ENCODE peak calls at places on chromosomes 1 and 21, in five cellular contexts. One of them, this sample, is unnamed.
A peak's percentile ranks its signal among the peaks of the same experiment; 100 is the strongest.

GRCh38 chr1:71787699-71788098 is 494.6 kb downstream of the NEGR1 start:
- DNase-seq in HepG2: no peak
- DNase-seq in NT2/D1: no peak
- DNase-seq in H1: no peak
- DNase-seq in GM12878: no peak
- DNase-seq in this sample: no peak

GRCh38 chr1:173268261-173268660 is 61.1 kb upstream of the TNFSF4 start:
- DNase-seq in HepG2: no peak
- DNase-seq in NT2/D1: no peak
- DNase-seq in H1: no peak
- DNase-seq in GM12878: no peak
- DNase-seq in this sample: no peak

GRCh38 chr1:32960819-32961355 is 3.7 kb downstream of the RNF19B start:
- DNase-seq in HepG2: no peak
- DNase-seq in NT2/D1: no peak
- DNase-seq in H1: no peak
- DNase-seq in GM12878: no peak
- DNase-seq in this sample: no peak

GRCh38 chr1:209029737-209030136 is 553.8 kb upstream of the CAMK1G start:
- DNase-seq in HepG2: no peak
- DNase-seq in NT2/D1: no peak
- DNase-seq in H1: no peak
- DNase-seq in GM12878: no peak
- DNase-seq in this sample: no peak

GRCh38 chr1:7562729-7563605 is 208.1 kb upstream of the VAMP3 start:
- DNase-seq in HepG2: no peak
- DNase-seq in NT2/D1: no peak
- DNase-seq in H1: no peak
- DNase-seq in GM12878: no peak
- DNase-seq in this sample: no peak

GRCh38 chr1:186785503-186785902 is 43.2 kb upstream of the PLA2G4A start:
- DNase-seq in HepG2: no peak
- DNase-seq in NT2/D1: no peak
- DNase-seq in H1: no peak
- DNase-seq in GM12878: no peak
- DNase-seq in this sample: no peak

GRCh38 chr1:179706339-179706941 is 36.7 kb upstream of the FAM163A start:
- DNase-seq in HepG2: peak; percentile 46
- DNase-seq in NT2/D1: peak; percentile 71
- DNase-seq in H1: no peak
- DNase-seq in GM12878: no peak
- DNase-seq in this sample: peak; percentile 73

GRCh38 chr1:76833151-76833550 is 34.1 kb upstream of the ST6GALNAC5 start:
- DNase-seq in HepG2: no peak
- DNase-seq in NT2/D1: no peak
- DNase-seq in H1: no peak
- DNase-seq in GM12878: no peak
- DNase-seq in this sample: no peak

GRCh38 chr1:84502892-84503291 is 3.3 kb upstream of the SPATA1 start:
- DNase-seq in HepG2: no peak
- DNase-seq in NT2/D1: no peak
- DNase-seq in H1: no peak
- DNase-seq in GM12878: no peak
- DNase-seq in this sample: no peak

GRCh38 chr1:231806623-231807470 is 180.3 kb downstream of the DISC1 start:
- DNase-seq in HepG2: peak; percentile 46
- DNase-seq in NT2/D1: peak; percentile 78
- DNase-seq in H1: peak; percentile 53
- DNase-seq in GM12878: no peak
- DNase-seq in this sample: peak; percentile 87

GRCh38 chr1:116766616-116767469 is 12.6 kb downstream of the CD2 start:
- DNase-seq in HepG2: no peak
- DNase-seq in NT2/D1: no peak
- DNase-seq in H1: no peak
- DNase-seq in GM12878: no peak
- DNase-seq in this sample: no peak

GRCh38 chr1:86429830-86430229 is 5.9 kb downstream of the CLCA2 start:
- DNase-seq in HepG2: no peak
- DNase-seq in NT2/D1: no peak
- DNase-seq in H1: no peak
- DNase-seq in GM12878: no peak
- DNase-seq in this sample: no peak

GRCh38 chr1:30749691-30750583 is 7.6 kb downstream of the LAPTM5 start:
- DNase-seq in HepG2: no peak
- DNase-seq in NT2/D1: no peak
- DNase-seq in H1: no peak
- DNase-seq in GM12878: no peak
- DNase-seq in this sample: no peak

GRCh38 chr1:169630006-169630405 is at the start of gene SELP:
- DNase-seq in HepG2: no peak
- DNase-seq in NT2/D1: no peak
- DNase-seq in H1: no peak
- DNase-seq in GM12878: no peak
- DNase-seq in this sample: no peak

GRCh38 chr1:169620565-169620964 is 9.4 kb downstream of the SELP start:
- DNase-seq in HepG2: no peak
- DNase-seq in NT2/D1: no peak
- DNase-seq in H1: no peak
- DNase-seq in GM12878: no peak
- DNase-seq in this sample: no peak

GRCh38 chr1:169623132-169623926 is 6.6 kb downstream of the SELP start:
- DNase-seq in HepG2: no peak
- DNase-seq in NT2/D1: no peak
- DNase-seq in H1: no peak
- DNase-seq in GM12878: no peak
- DNase-seq in this sample: no peak

GRCh38 chr1:169624122-169624521 is 5.8 kb downstream of the SELP start:
- DNase-seq in HepG2: no peak
- DNase-seq in NT2/D1: no peak
- DNase-seq in H1: no peak
- DNase-seq in GM12878: no peak
- DNase-seq in this sample: no peak

DNA sequence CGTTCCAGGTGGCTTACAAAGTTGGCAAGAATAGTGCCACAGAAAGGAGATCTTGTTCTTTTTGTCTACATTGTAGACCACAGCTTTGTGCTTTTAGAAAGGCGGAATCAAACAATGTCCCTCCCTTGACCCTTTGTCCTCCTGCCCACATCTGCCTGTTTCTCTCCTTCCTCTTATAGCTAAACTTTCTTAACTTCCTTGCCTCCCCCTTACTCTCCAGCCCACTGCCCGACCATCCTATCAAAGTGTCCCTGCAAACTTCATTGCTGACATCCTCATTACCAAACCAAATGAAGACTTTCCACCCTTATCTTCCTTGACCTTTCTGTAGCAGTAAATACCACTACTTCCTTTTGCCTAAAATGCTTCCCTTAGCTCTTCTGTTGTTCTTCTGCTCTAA is 5.0 kb downstream of the SELP start:
- DNase-seq in HepG2: no peak
- DNase-seq in NT2/D1: no peak
- DNase-seq in H1: no peak
- DNase-seq in GM12878: no peak
- DNase-seq in this sample: no peak
- TF ChIP-seq SUZ12 in HepG2: no peak
- TF ChIP-seq SUZ12 in NT2/D1: no peak
- TF ChIP-seq SUZ12 in H1: no peak
- TF ChIP-seq SUZ12 in GM12878: no peak
- TF ChIP-seq SUZ12 in this sample: no peak

GRCh38 chr1:63004868-63005267 is 220.9 kb downstream of the ATG4C start:
- DNase-seq in HepG2: peak; percentile 3
- DNase-seq in NT2/D1: peak; percentile 59
- DNase-seq in H1: no peak
- DNase-seq in GM12878: no peak
- DNase-seq in this sample: peak; percentile 52
- TF ChIP-seq SUZ12 in HepG2: no peak
- TF ChIP-seq SUZ12 in NT2/D1: no peak
- TF ChIP-seq SUZ12 in H1: no peak
- TF ChIP-seq SUZ12 in GM12878: no peak
- TF ChIP-seq SUZ12 in this sample: no peak

GRCh38 chr1:185343306-185343705 is 26.3 kb upstream of the IVNS1ABP start:
- DNase-seq in HepG2: no peak
- DNase-seq in NT2/D1: no peak
- DNase-seq in H1: no peak
- DNase-seq in GM12878: no peak
- DNase-seq in this sample: no peak

GRCh38 chr1:185348995-185349394 is 32.0 kb upstream of the IVNS1ABP start:
- DNase-seq in HepG2: no peak
- DNase-seq in NT2/D1: no peak
- DNase-seq in H1: no peak
- DNase-seq in GM12878: no peak
- DNase-seq in this sample: no peak

GRCh38 chr1:185342672-185343259 is 25.7 kb upstream of the IVNS1ABP start:
- DNase-seq in HepG2: peak; percentile 73
- DNase-seq in NT2/D1: no peak
- DNase-seq in H1: no peak
- DNase-seq in GM12878: no peak
- DNase-seq in this sample: no peak

GRCh38 chr1:185348296-185348695 is 31.3 kb upstream of the IVNS1ABP start:
- DNase-seq in HepG2: peak; percentile 18
- DNase-seq in NT2/D1: no peak
- DNase-seq in H1: no peak
- DNase-seq in GM12878: no peak
- DNase-seq in this sample: no peak

GRCh38 chr1:185345913-185346717 is 29.1 kb upstream of the IVNS1ABP start:
- DNase-seq in HepG2: no peak
- DNase-seq in NT2/D1: no peak
- DNase-seq in H1: no peak
- DNase-seq in GM12878: no peak
- DNase-seq in this sample: no peak
- TF ChIP-seq SUZ12 in HepG2: no peak
- TF ChIP-seq SUZ12 in NT2/D1: no peak
- TF ChIP-seq SUZ12 in H1: no peak
- TF ChIP-seq SUZ12 in GM12878: no peak
- TF ChIP-seq SUZ12 in this sample: no peak

GRCh38 chr21:41880153-41880552 is 1.0 kb upstream of the PRDM15 start:
- DNase-seq in HepG2: no peak
- DNase-seq in NT2/D1: no peak
- DNase-seq in H1: no peak
- DNase-seq in GM12878: no peak
- DNase-seq in this sample: no peak

GRCh38 chr21:41881051-41881450 is 1.9 kb upstream of the PRDM15 start:
- DNase-seq in HepG2: no peak
- DNase-seq in NT2/D1: no peak
- DNase-seq in H1: no peak
- DNase-seq in GM12878: no peak
- DNase-seq in this sample: no peak

GRCh38 chr21:41878831-41879189 is 334 bp downstream of the PRDM15 start:
- DNase-seq in HepG2: peak; percentile 45
- DNase-seq in NT2/D1: peak; percentile 71
- DNase-seq in H1: no peak
- DNase-seq in GM12878: no peak
- DNase-seq in this sample: peak; percentile 85

GRCh38 chr21:41877901-41878830 is 978 bp downstream of the PRDM15 start:
- DNase-seq in HepG2: no peak
- DNase-seq in NT2/D1: no peak
- DNase-seq in H1: no peak
- DNase-seq in GM12878: no peak
- DNase-seq in this sample: peak; percentile 62

GRCh38 chr21:41879190-41879998 is at the start of gene PRDM15:
- DNase-seq in HepG2: peak; percentile 55
- DNase-seq in NT2/D1: peak; percentile 85
- DNase-seq in H1: no peak
- DNase-seq in GM12878: no peak
- DNase-seq in this sample: peak; percentile 84
- TF ChIP-seq SUZ12 in HepG2: peak; percentile 26
- TF ChIP-seq SUZ12 in NT2/D1: no peak
- TF ChIP-seq SUZ12 in H1: no peak
- TF ChIP-seq SUZ12 in GM12878: no peak
- TF ChIP-seq SUZ12 in this sample: no peak

GRCh38 chr1:165600793-165601192 is 30.2 kb upstream of the MGST3 start:
- DNase-seq in HepG2: no peak
- DNase-seq in NT2/D1: no peak
- DNase-seq in H1: no peak
- DNase-seq in GM12878: no peak
- DNase-seq in this sample: no peak
- TF ChIP-seq SUZ12 in HepG2: no peak
- TF ChIP-seq SUZ12 in NT2/D1: no peak
- TF ChIP-seq SUZ12 in H1: no peak
- TF ChIP-seq SUZ12 in GM12878: no peak
- TF ChIP-seq SUZ12 in this sample: no peak

This sample was measured in HEK293T.